ENCODE peak calls at places on chromosomes 16 and 17, in five cellular contexts. T, S, Z, C and X are unnamed samples.

GRCh38 chr16:89004209-89004831 is 27.3 kb upstream of the CBFA2T3 start:
- DNase-seq in T (no peak), S (no peak), C (no peak), Z (no peak), X (peak)

GRCh38 chr17:27333410-27333980 is 39.6 kb downstream of the WSB1 start:
- DNase-seq in T (no peak), S (no peak), C (no peak), Z (no peak), X (no peak)

GRCh38 chr17:153851-154250 is 16.5 kb downstream of the SCGB1C2 start:
- DNase-seq in S (no peak), C (no peak), Z (no peak), T (no peak), X (no peak)

GRCh38 chr17:65542595-65542994 is 18.9 kb downstream of the AXIN2 start:
- DNase-seq in S (no peak), T (no peak), Z (no peak), C (no peak), X (no peak)

GRCh38 chr17:65434251-65434650 is 127.2 kb downstream of the AXIN2 start:
- DNase-seq in Z (no peak), C (no peak), S (no peak), T (peak), X (no peak)

GRCh38 chr16:10740845-10741208 is 2.8 kb upstream of the NUBP1 start:
- DNase-seq in T (no peak), C (no peak), S (no peak), Z (no peak), X (no peak)

GRCh38 chr16:49704586-49705155 is 151.2 kb downstream of the ZNF423 start:
- DNase-seq in Z (no peak), C (no peak), S (peak), T (no peak), X (peak)

GRCh38 chr17:44362964-44363612 is 565 bp downstream of the FAM171A2 start:
- DNase-seq in C (no peak), Z (no peak), T (no peak), S (no peak), X (peak)

GRCh38 chr17:75352079-75352569 is 53.4 kb downstream of the GRB2 start:
- DNase-seq in S (no peak), T (no peak), Z (no peak), C (no peak), X (peak)

GRCh38 chr17:74799097-74799496 is 23.0 kb upstream of the NAT9 start:
- DNase-seq in T (no peak), Z (no peak), C (no peak), S (no peak), X (no peak)

GRCh38 chr17:7081341-7082062 is 1.5 kb upstream of the CLEC10A start:
- DNase-seq in C (no peak), S (no peak), T (no peak), Z (no peak), X (no peak)

GRCh38 chr17:80254396-80255241 is 6.0 kb upstream of the RNF213 start:
- DNase-seq in S (peak), Z (peak), T (peak), C (peak), X (no peak)

GRCh38 chr16:15849209-15849981 is 7.4 kb downstream of the MYH11 start:
- DNase-seq in T (no peak), S (no peak), C (no peak), Z (no peak), X (no peak)

GRCh38 chr16:716250-716607 is 1.3 kb downstream of the METRN start:
- DNase-seq in C (no peak), S (peak), T (no peak), Z (no peak), X (no peak)

GRCh38 chr16:76910931-76911330 is 280.1 kb upstream of the MON1B start:
- DNase-seq in C (no peak), S (peak), Z (no peak), T (no peak), X (no peak)

GRCh38 chr16:70437582-70438324 is 1.1 kb downstream of the ST3GAL2 start:
- DNase-seq in Z (peak), C (no peak), S (peak), T (no peak), X (peak)

GRCh38 chr16:12215302-12216105 is 239.0 kb downstream of the SNX29 start:
- DNase-seq in Z (no peak), C (no peak), T (no peak), S (no peak), X (peak)

GRCh38 chr17:962650-963049 is 16.9 kb downstream of the NXN start:
- DNase-seq in S (no peak), Z (no peak), C (no peak), T (no peak), X (peak)

GRCh38 chr17:10871914-10872313 is 34.0 kb upstream of the PIRT start:
- DNase-seq in Z (no peak), S (no peak), T (no peak), C (no peak), X (peak)

GRCh38 chr17:45425125-45425983 is 7.3 kb downstream of the ARHGAP27 start:
- DNase-seq in T (peak), S (peak), C (peak), Z (peak), X (peak)